ENCODE peak calls at places on chromosomes 12 and 14, in seven cellular contexts. L, O, N, K, S, Z and F are unnamed samples.

GRCh38 chr12:27966870-27967269 is 5.7 kb downstream of the PTHLH start:
- DNase-seq in L (no peak), O (no peak), N (no peak), K (peak), S (no peak), Z (peak), F (no peak)

GRCh38 chr12:68611094-68611818 is 557 bp downstream of the RAP1B start:
- DNase-seq in L (peak), O (peak), N (peak), K (peak), S (peak), Z (peak), F (peak)

GRCh38 chr12:119668315-119668651 is 350 bp downstream of the PRKAB1 start:
- DNase-seq in L (no peak), O (no peak), N (no peak), K (peak), S (no peak), Z (no peak), F (no peak)

GRCh38 chr14:91956616-91957015 is 9.1 kb upstream of the FBLN5 start:
- DNase-seq in L (no peak), O (no peak), N (no peak), K (no peak), S (no peak), Z (no peak), F (no peak)

GRCh38 chr12:54047160-54047963 is 6.3 kb upstream of the HOXC4 start:
- DNase-seq in L (no peak), O (no peak), N (no peak), K (no peak), S (no peak), Z (no peak), F (peak)

GRCh38 chr12:107352347-107353081 is 259.2 kb upstream of the CRY1 start:
- DNase-seq in L (no peak), O (no peak), N (no peak), K (no peak), S (no peak), Z (no peak), F (no peak)

GRCh38 chr12:24991209-24992049 is 42.5 kb upstream of the BCAT1 start:
- DNase-seq in L (no peak), O (no peak), N (no peak), K (peak), S (no peak), Z (peak), F (peak)

GRCh38 chr12:107718606-107719005 is 33.0 kb downstream of the PWP1 start:
- DNase-seq in L (no peak), O (no peak), N (no peak), K (no peak), S (no peak), Z (no peak), F (no peak)

GRCh38 chr12:91154131-91154530 is 28.5 kb downstream of the DCN start:
- DNase-seq in L (no peak), O (no peak), N (no peak), K (no peak), S (no peak), Z (no peak), F (no peak)

GRCh38 chr14:20499108-20499507 is 6.2 kb upstream of the RNASE10 start:
- DNase-seq in L (no peak), O (no peak), N (no peak), K (peak), S (no peak), Z (no peak), F (peak)

GRCh38 chr12:107759410-107759809 is 1.5 kb downstream of the PRDM4 start:
- DNase-seq in L (no peak), O (no peak), N (no peak), K (peak), S (peak), Z (peak), F (no peak)

GRCh38 chr12:107917912-107918800 is 143.7 kb downstream of the ASCL4 start:
- DNase-seq in L (no peak), O (peak), N (peak), K (peak), S (no peak), Z (no peak), F (peak)

GRCh38 chr12:27083861-27084271 is 1.5 kb upstream of the C12orf71 start:
- DNase-seq in L (no peak), O (no peak), N (no peak), K (no peak), S (no peak), Z (peak), F (no peak)

GRCh38 chr14:93430889-93431670 is at the start of gene UNC79:
- DNase-seq in L (no peak), O (peak), N (peak), K (no peak), S (no peak), Z (no peak), F (peak)

GRCh38 chr14:48616941-48617340 is 941.5 kb upstream of the MDGA2 start:
- DNase-seq in L (no peak), O (no peak), N (no peak), K (no peak), S (no peak), Z (no peak), F (no peak)

GRCh38 chr14:77212933-77213656 is 31.5 kb downstream of the TMEM63C start:
- DNase-seq in L (peak), O (peak), N (peak), K (peak), S (peak), Z (no peak), F (peak)

GRCh38 chr14:25537846-25538455 is 488.0 kb upstream of the STXBP6 start:
- DNase-seq in L (peak), O (peak), N (peak), K (peak), S (no peak), Z (no peak), F (peak)

GRCh38 chr12:92304335-92305066 is 158.9 kb upstream of the BTG1 start:
- DNase-seq in L (no peak), O (no peak), N (no peak), K (no peak), S (no peak), Z (no peak), F (peak)

GRCh38 chr14:90505531-90505930 is 108.7 kb downstream of the CALM1 start:
- DNase-seq in L (no peak), O (no peak), N (no peak), K (no peak), S (no peak), Z (no peak), F (peak)

GRCh38 chr12:6062427-6063378 is 61.8 kb downstream of the VWF start:
- DNase-seq in L (peak), O (peak), N (peak), K (peak), S (peak), Z (no peak), F (peak)

GRCh38 chr14:60563113-60563512 is 54.2 kb downstream of the SIX6 start:
- DNase-seq in L (no peak), O (no peak), N (no peak), K (no peak), S (no peak), Z (peak), F (no peak)

GRCh38 chr12:107478881-107479280 is 206.7 kb upstream of the PWP1 start:
- DNase-seq in L (no peak), O (no peak), N (no peak), K (no peak), S (no peak), Z (no peak), F (no peak)

GRCh38 chr12:95721320-95721719 is 69.2 kb downstream of the NTN4 start:
- DNase-seq in L (no peak), O (no peak), N (no peak), K (peak), S (no peak), Z (no peak), F (no peak)

GRCh38 chr14:103124501-103125001 is 1.3 kb downstream of the TNFAIP2 start:
- DNase-seq in L (no peak), O (no peak), N (no peak), K (no peak), S (no peak), Z (no peak), F (no peak)

GRCh38 chr14:103127356-103127755 is 4.1 kb downstream of the TNFAIP2 start:
- DNase-seq in L (no peak), O (no peak), N (no peak), K (no peak), S (no peak), Z (no peak), F (no peak)

GRCh38 chr14:103126873-103127304 is 3.6 kb downstream of the TNFAIP2 start:
- DNase-seq in L (peak), O (peak), N (peak), K (peak), S (peak), Z (no peak), F (peak)

GRCh38 chr14:103125098-103126070 is 2.1 kb downstream of the TNFAIP2 start:
- DNase-seq in L (no peak), O (no peak), N (no peak), K (no peak), S (no peak), Z (no peak), F (peak)

DNA sequence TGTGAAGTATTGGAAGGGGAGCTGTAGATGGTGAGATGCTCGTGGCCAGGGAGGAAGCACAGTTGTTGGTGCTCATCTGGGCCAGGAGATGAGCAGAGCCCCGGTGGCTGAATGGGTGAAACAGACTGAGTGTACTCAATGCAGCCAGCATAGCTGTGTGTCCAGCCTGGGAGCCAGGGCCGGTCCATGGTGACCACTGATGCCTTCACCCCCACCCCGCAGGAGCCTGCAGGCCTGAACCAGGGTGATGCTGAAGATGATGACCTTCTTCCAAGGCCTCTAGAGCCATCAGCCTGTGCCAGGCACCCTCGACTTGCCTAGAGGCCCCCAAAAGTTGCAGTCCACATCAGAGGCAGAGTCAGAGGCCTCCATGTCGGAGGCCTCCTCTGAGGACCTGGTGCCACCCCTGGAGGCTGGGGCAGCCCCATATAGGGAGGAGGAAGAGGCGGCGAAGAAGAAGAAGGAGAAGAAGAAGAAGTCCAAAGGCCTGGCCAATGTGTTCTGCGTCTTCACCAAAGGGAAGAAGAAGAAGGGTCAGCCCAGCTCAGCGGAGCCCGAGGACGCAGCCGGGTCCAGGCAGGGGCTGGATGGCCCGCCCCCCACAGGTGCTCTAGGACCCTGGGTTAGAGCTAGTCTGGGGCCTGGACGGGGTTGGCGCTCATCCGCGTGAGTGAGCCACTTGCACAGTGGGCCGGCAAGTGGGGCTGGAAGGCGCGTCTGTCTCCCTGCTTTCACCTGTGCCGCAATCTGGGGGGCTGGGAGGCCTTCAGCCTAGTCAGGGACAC is 3.0 kb downstream of the TNFAIP2 start:
- DNase-seq in L (no peak), O (no peak), N (no peak), K (no peak), S (no peak), Z (no peak), F (no peak)
- H3K4me3 ChIP-seq in L (peak), O (no peak), N (no peak), K (peak), S (no peak), Z (peak), F (peak)

GRCh38 chr12:120979220-120979861 is 998 bp downstream of the HNF1A start:
- DNase-seq in L (no peak), O (no peak), N (no peak), K (no peak), S (no peak), Z (no peak), F (no peak)

GRCh38 chr12:120979862-120980696 is 1.7 kb downstream of the HNF1A start:
- DNase-seq in L (no peak), O (no peak), N (peak), K (no peak), S (peak), Z (no peak), F (peak)

GRCh38 chr12:120977531-120978295 is 630 bp upstream of the HNF1A start:
- DNase-seq in L (no peak), O (no peak), N (no peak), K (no peak), S (no peak), Z (no peak), F (no peak)

GRCh38 chr12:120980800-120981368 is 2.5 kb downstream of the HNF1A start:
- DNase-seq in L (peak), O (no peak), N (peak), K (no peak), S (peak), Z (no peak), F (no peak)

GRCh38 chr12:120978296-120979219 is at the start of gene HNF1A:
- DNase-seq in L (peak), O (no peak), N (peak), K (no peak), S (peak), Z (no peak), F (no peak)
- H3K4me3 ChIP-seq in L (peak), O (no peak), N (peak), K (no peak), S (no peak), Z (no peak), F (no peak)

DNA sequence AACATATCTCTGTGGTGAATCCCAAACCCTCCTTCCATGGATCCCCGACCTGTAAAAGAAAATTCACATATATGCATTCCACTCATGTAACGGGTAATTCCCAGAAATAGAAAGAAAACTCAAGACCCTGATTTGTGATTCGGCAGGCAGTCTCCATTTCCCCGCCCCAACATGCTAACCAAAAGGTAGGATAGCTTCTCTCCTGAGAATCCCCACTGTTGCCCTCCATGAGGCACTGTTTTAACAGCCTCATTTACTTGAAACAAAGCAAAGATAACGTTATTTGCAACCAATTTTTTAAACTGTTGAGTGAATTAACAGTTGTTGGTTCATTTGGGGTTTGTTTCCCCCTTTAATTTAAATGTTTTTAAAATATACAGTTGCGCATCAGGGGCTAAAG is 774 bp upstream of the SLC2A13 start:
- DNase-seq in L (no peak), O (no peak), N (no peak), K (peak), S (no peak), Z (no peak), F (no peak)
- H3K4me3 ChIP-seq in L (peak), O (peak), N (no peak), K (peak), S (peak), Z (no peak), F (no peak)

GRCh38 chr12:2998789-2999264 is 39.6 kb downstream of the TEAD4 start:
- DNase-seq in L (no peak), O (no peak), N (peak), K (no peak), S (no peak), Z (peak), F (peak)
- H3K4me3 ChIP-seq in L (no peak), O (no peak), N (no peak), K (no peak), S (no peak), Z (no peak), F (no peak)

DNA sequence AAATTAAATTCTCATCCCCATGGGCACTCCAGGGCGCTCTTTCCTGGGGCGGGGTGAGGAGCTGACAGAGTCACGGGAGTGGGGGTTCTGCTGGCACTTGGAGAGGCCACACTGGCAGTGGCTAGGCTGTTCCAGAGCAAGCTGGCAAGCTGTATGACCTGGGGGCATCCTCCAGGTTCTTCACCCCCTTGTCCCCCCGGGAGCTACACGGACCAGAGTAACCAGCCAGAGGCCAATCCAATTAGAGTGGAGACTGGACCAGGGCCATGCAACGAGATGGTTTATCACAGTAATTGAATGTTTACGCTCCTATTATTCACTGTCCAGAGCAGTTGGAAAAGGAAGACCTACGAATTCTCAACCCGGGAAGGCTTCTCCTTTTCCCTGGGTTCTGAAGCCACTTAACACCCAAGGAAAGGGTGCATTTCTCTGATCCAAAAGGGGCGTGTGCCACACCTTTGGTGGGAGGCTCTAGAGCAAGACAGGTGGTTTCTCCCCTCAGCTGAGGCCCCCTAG is 43.8 kb upstream of the PNMA1 start:
- DNase-seq in L (no peak), O (peak), N (no peak), K (no peak), S (no peak), Z (no peak), F (peak)
- H3K4me3 ChIP-seq in L (peak), O (peak), N (no peak), K (peak), S (peak), Z (peak), F (no peak)

GRCh38 chr12:130945793-130946492 is 7.8 kb upstream of the ADGRD1 start:
- DNase-seq in L (no peak), O (no peak), N (no peak), K (no peak), S (no peak), Z (no peak), F (no peak)
- H3K4me3 ChIP-seq in L (no peak), O (no peak), N (no peak), K (no peak), S (no peak), Z (no peak), F (no peak)

GRCh38 chr12:90028620-90029051 is 320.0 kb upstream of the ATP2B1 start:
- DNase-seq in L (no peak), O (peak), N (no peak), K (peak), S (no peak), Z (no peak), F (no peak)

GRCh38 chr12:90027041-90027440 is 318.4 kb upstream of the ATP2B1 start:
- DNase-seq in L (no peak), O (no peak), N (no peak), K (no peak), S (no peak), Z (no peak), F (no peak)

GRCh38 chr12:90027889-90028570 is 319.4 kb upstream of the ATP2B1 start:
- DNase-seq in L (no peak), O (peak), N (no peak), K (no peak), S (no peak), Z (no peak), F (no peak)

GRCh38 chr12:90024261-90024660 is 315.6 kb upstream of the ATP2B1 start:
- DNase-seq in L (no peak), O (no peak), N (no peak), K (peak), S (no peak), Z (no peak), F (no peak)

DNA sequence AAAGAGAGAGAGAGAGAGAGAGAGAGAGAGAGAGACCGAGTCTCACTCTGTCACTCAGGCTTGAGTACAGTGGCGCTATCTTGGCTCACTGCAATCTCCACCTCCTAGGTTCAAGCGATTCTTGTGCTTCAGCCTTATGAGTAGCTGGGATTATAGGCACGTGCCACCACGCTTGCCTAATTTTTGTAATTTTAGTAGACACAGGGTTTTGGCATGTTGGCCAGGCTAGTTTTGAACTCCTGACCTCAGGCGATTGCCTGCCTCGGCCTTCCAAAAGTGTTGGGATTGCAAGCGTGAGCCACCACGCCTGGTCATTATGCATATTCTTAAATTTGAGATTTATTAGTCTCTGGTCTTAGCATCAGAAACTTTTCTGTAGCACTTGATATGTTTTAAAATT is 317.9 kb upstream of the ATP2B1 start:
- DNase-seq in L (no peak), O (no peak), N (no peak), K (no peak), S (no peak), Z (no peak), F (no peak)
- H3K4me3 ChIP-seq in L (no peak), O (no peak), N (no peak), K (no peak), S (no peak), Z (no peak), F (no peak)

GRCh38 chr12:31959051-31959700 is at the start of gene RESF1:
- DNase-seq in L (peak), O (peak), N (peak), K (peak), S (peak), Z (peak), F (peak)

GRCh38 chr12:31962076-31962475 is 2.9 kb downstream of the RESF1 start:
- DNase-seq in L (no peak), O (no peak), N (no peak), K (no peak), S (no peak), Z (no peak), F (no peak)

GRCh38 chr12:31958601-31959000 is 614 bp upstream of the RESF1 start:
- DNase-seq in L (no peak), O (no peak), N (no peak), K (no peak), S (no peak), Z (no peak), F (peak)

GRCh38 chr12:31959701-31960391 is 631 bp downstream of the RESF1 start:
- DNase-seq in L (peak), O (peak), N (peak), K (peak), S (peak), Z (peak), F (peak)

GRCh38 chr12:31961137-31961536 is 1.9 kb downstream of the RESF1 start:
- DNase-seq in L (no peak), O (no peak), N (no peak), K (no peak), S (no peak), Z (no peak), F (no peak)
- H3K4me3 ChIP-seq in L (peak), O (no peak), N (no peak), K (peak), S (peak), Z (peak), F (peak)